ENCODE peak calls at places on chromosomes 2 and 18, in nine cellular contexts. B is endodermal cell, O is neural crest cell, V is left lobe of liver, X is iPS DF 6.9, W is T-helper 9 cell, G is kidney tubule cell, K is SJSA1, M is GM04504. L is an unnamed sample.

GRCh38 chr2:203574824-203575223 is 39.7 kb upstream of the RAPH1 start:
- DNase-seq in V (no peak), M (no peak), W (no peak), G (no peak), B (no peak), K (no peak), O (no peak), X (no peak), L (no peak)

GRCh38 chr2:212173771-212174510 is 364.7 kb downstream of the ERBB4 start:
- DNase-seq in K (no peak), M (no peak), V (no peak), O (no peak), G (no peak), B (no peak), X (no peak), W (no peak), L (no peak)

GRCh38 chr2:231395188-231396057 is at the start of gene B3GNT7:
- DNase-seq in K (no peak), M (no peak), X (no peak), G (no peak), B (peak), W (no peak), O (no peak), V (no peak), L (no peak)

GRCh38 chr2:239685556-239685955 is 284.7 kb upstream of the HDAC4 start:
- DNase-seq in W (no peak), G (no peak), V (peak), O (no peak), X (no peak), M (no peak), K (peak), B (no peak), L (no peak)

GRCh38 chr2:10897956-10898355 is 13.8 kb upstream of the KCNF1 start:
- DNase-seq in W (no peak), V (no peak), B (no peak), G (no peak), M (no peak), O (no peak), X (no peak), K (no peak), L (no peak)

GRCh38 chr18:73060666-73061270 is 193.0 kb upstream of the NETO1 start:
- DNase-seq in X (no peak), M (no peak), W (no peak), G (peak), O (no peak), K (no peak), V (no peak), B (no peak), L (no peak)

GRCh38 chr2:238415036-238415764 is 11.5 kb upstream of the ASB1 start:
- DNase-seq in G (no peak), W (no peak), K (no peak), X (no peak), B (peak), V (no peak), M (no peak), O (no peak), L (no peak)

GRCh38 chr2:86788881-86789686 is 1.6 kb downstream of the CD8A start:
- DNase-seq in M (no peak), K (no peak), B (peak), O (no peak), X (no peak), W (no peak), V (no peak), G (no peak), L (no peak)

GRCh38 chr2:222756362-222756831 is 84.9 kb downstream of the MOGAT1 start:
- DNase-seq in K (no peak), M (no peak), V (no peak), B (no peak), G (peak), O (no peak), X (no peak), W (no peak), L (no peak)

GRCh38 chr2:120699292-120699691 is 36.4 kb upstream of the GLI2 start:
- DNase-seq in K (no peak), O (no peak), X (no peak), M (no peak), W (no peak), B (peak), V (no peak), G (no peak), L (no peak)

GRCh38 chr2:60945341-60945740 is 64.0 kb downstream of the REL start:
- DNase-seq in G (no peak), W (no peak), B (no peak), V (no peak), M (no peak), O (no peak), K (no peak), X (no peak), L (no peak)

GRCh38 chr18:63237911-63238710 is 81.5 kb downstream of the BCL2 start:
- DNase-seq in V (no peak), M (peak), X (peak), G (peak), K (peak), W (no peak), B (peak), O (peak), L (no peak)

GRCh38 chr18:6992761-6993160 is 124.8 kb downstream of the LAMA1 start:
- DNase-seq in G (no peak), O (no peak), B (no peak), W (no peak), K (no peak), X (no peak), M (no peak), V (no peak), L (no peak)

GRCh38 chr2:236309669-236310029 is 45.4 kb upstream of the ASB18 start:
- DNase-seq in O (peak), G (peak), M (no peak), X (peak), B (peak), W (no peak), K (peak), V (no peak), L (no peak)

GRCh38 chr18:48621240-48621639 is 82.4 kb downstream of the CTIF start:
- DNase-seq in G (peak), V (no peak), X (no peak), O (no peak), M (peak), W (no peak), K (peak), B (no peak), L (no peak)

GRCh38 chr2:241609859-241610793 is 26.8 kb downstream of the THAP4 start:
- DNase-seq in K (peak), V (peak), B (peak), X (peak), M (peak), W (peak), G (peak), O (peak), L (peak)

GRCh38 chr18:13103366-13103765 is 112.2 kb downstream of the CEP192 start:
- DNase-seq in B (no peak), W (no peak), V (no peak), K (no peak), O (no peak), G (no peak), M (no peak), X (no peak), L (no peak)

GRCh38 chr2:95050385-95051300 is 25.1 kb downstream of the MAL start:
- DNase-seq in G (no peak), V (no peak), O (no peak), K (no peak), X (no peak), W (no peak), B (no peak), M (no peak), L (no peak)

GRCh38 chr2:196601430-196602306 is 37.8 kb upstream of the CCDC150 start:
- DNase-seq in K (peak), V (no peak), G (peak), M (peak), O (no peak), X (no peak), B (peak), W (no peak), L (no peak)

GRCh38 chr2:14717131-14717530 is 84.6 kb downstream of the LRATD1 start:
- DNase-seq in O (no peak), W (no peak), M (no peak), G (no peak), V (no peak), K (no peak), B (no peak), X (no peak), L (no peak)

GRCh38 chr2:15950088-15950952 is 10.0 kb downstream of the MYCN start:
- DNase-seq in B (no peak), W (no peak), G (no peak), V (no peak), K (no peak), M (no peak), O (no peak), X (no peak), L (no peak)